ENCODE peak calls at places on chromosomes 6 and 20, in ten cellular contexts. One of them, this sample, is unnamed.

GRCh38 chr6:160661129-160661723 is 2.8 kb downstream of the LPA start:
- ATAC-seq in HCT116: no peak
- ATAC-seq in lower lobe of right lung: no peak
- ATAC-seq in mucosa of descending colon: no peak
- ATAC-seq in aorta: no peak
- ATAC-seq in GM12878: no peak
- ATAC-seq in Panc1: no peak
- ATAC-seq in HepG2: no peak
- ATAC-seq in heart right ventricle: no peak
- ATAC-seq in left lung: no peak
- ATAC-seq in this sample: no peak

GRCh38 chr20:53142225-53142624 is 170.1 kb downstream of the TSHZ2 start:
- ATAC-seq in heart right ventricle: no peak
- ATAC-seq in left lung: no peak
- ATAC-seq in aorta: no peak
- ATAC-seq in HepG2: no peak
- ATAC-seq in GM12878: no peak
- ATAC-seq in HCT116: no peak
- ATAC-seq in lower lobe of right lung: no peak
- ATAC-seq in Panc1: no peak
- ATAC-seq in mucosa of descending colon: no peak
- ATAC-seq in this sample: no peak

GRCh38 chr6:10583509-10583908 is 62.4 kb downstream of the GCNT2 start:
- ATAC-seq in heart right ventricle: peak
- ATAC-seq in lower lobe of right lung: peak
- ATAC-seq in mucosa of descending colon: peak
- ATAC-seq in aorta: no peak
- ATAC-seq in Panc1: no peak
- ATAC-seq in HCT116: no peak
- ATAC-seq in HepG2: peak
- ATAC-seq in left lung: peak
- ATAC-seq in GM12878: no peak
- ATAC-seq in this sample: no peak

GRCh38 chr20:45897289-45897688 is 6.2 kb downstream of the CTSA start:
- ATAC-seq in GM12878: no peak
- ATAC-seq in left lung: no peak
- ATAC-seq in Panc1: no peak
- ATAC-seq in aorta: no peak
- ATAC-seq in heart right ventricle: no peak
- ATAC-seq in mucosa of descending colon: no peak
- ATAC-seq in lower lobe of right lung: no peak
- ATAC-seq in HCT116: no peak
- ATAC-seq in HepG2: no peak
- ATAC-seq in this sample: no peak

GRCh38 chr20:45154183-45154582 is 20.5 kb upstream of the PI3 start:
- ATAC-seq in aorta: no peak
- ATAC-seq in HCT116: no peak
- ATAC-seq in heart right ventricle: no peak
- ATAC-seq in HepG2: no peak
- ATAC-seq in left lung: peak
- ATAC-seq in mucosa of descending colon: no peak
- ATAC-seq in Panc1: no peak
- ATAC-seq in GM12878: no peak
- ATAC-seq in lower lobe of right lung: no peak
- ATAC-seq in this sample: no peak

GRCh38 chr6:79872986-79873385 is 74.4 kb downstream of the ELOVL4 start:
- ATAC-seq in lower lobe of right lung: no peak
- ATAC-seq in mucosa of descending colon: no peak
- ATAC-seq in heart right ventricle: no peak
- ATAC-seq in GM12878: no peak
- ATAC-seq in HCT116: no peak
- ATAC-seq in HepG2: no peak
- ATAC-seq in left lung: no peak
- ATAC-seq in aorta: no peak
- ATAC-seq in Panc1: no peak
- ATAC-seq in this sample: no peak

GRCh38 chr6:968791-969190 is 275.9 kb upstream of the EXOC2 start:
- ATAC-seq in heart right ventricle: no peak
- ATAC-seq in GM12878: no peak
- ATAC-seq in Panc1: no peak
- ATAC-seq in lower lobe of right lung: no peak
- ATAC-seq in mucosa of descending colon: no peak
- ATAC-seq in aorta: no peak
- ATAC-seq in left lung: no peak
- ATAC-seq in HepG2: no peak
- ATAC-seq in HCT116: no peak
- ATAC-seq in this sample: no peak

GRCh38 chr6:124090491-124090890 is 286.8 kb downstream of the NKAIN2 start:
- ATAC-seq in lower lobe of right lung: no peak
- ATAC-seq in Panc1: no peak
- ATAC-seq in heart right ventricle: no peak
- ATAC-seq in HepG2: no peak
- ATAC-seq in mucosa of descending colon: no peak
- ATAC-seq in aorta: no peak
- ATAC-seq in GM12878: no peak
- ATAC-seq in HCT116: no peak
- ATAC-seq in left lung: no peak
- ATAC-seq in this sample: no peak

GRCh38 chr20:57499676-57500075 is 25.3 kb downstream of the CTCFL start:
- ATAC-seq in mucosa of descending colon: no peak
- ATAC-seq in Panc1: no peak
- ATAC-seq in aorta: no peak
- ATAC-seq in lower lobe of right lung: no peak
- ATAC-seq in left lung: no peak
- ATAC-seq in GM12878: no peak
- ATAC-seq in heart right ventricle: no peak
- ATAC-seq in HCT116: no peak
- ATAC-seq in HepG2: no peak
- ATAC-seq in this sample: no peak

GRCh38 chr20:45969712-45970634 is 2.0 kb downstream of the ZNF335 start:
- ATAC-seq in lower lobe of right lung: no peak
- ATAC-seq in heart right ventricle: no peak
- ATAC-seq in HCT116: peak
- ATAC-seq in aorta: no peak
- ATAC-seq in Panc1: no peak
- ATAC-seq in left lung: no peak
- ATAC-seq in HepG2: peak
- ATAC-seq in mucosa of descending colon: no peak
- ATAC-seq in GM12878: no peak
- ATAC-seq in this sample: no peak

GRCh38 chr6:153942361-153942760 is 96.7 kb upstream of the OPRM1 start:
- ATAC-seq in HepG2: no peak
- ATAC-seq in mucosa of descending colon: no peak
- ATAC-seq in heart right ventricle: no peak
- ATAC-seq in Panc1: no peak
- ATAC-seq in lower lobe of right lung: no peak
- ATAC-seq in left lung: no peak
- ATAC-seq in aorta: no peak
- ATAC-seq in HCT116: no peak
- ATAC-seq in GM12878: peak
- ATAC-seq in this sample: no peak

GRCh38 chr6:113457156-113457555 is 400.0 kb upstream of the MARCKS start:
- ATAC-seq in mucosa of descending colon: no peak
- ATAC-seq in lower lobe of right lung: no peak
- ATAC-seq in aorta: peak
- ATAC-seq in left lung: no peak
- ATAC-seq in HCT116: no peak
- ATAC-seq in heart right ventricle: peak
- ATAC-seq in Panc1: no peak
- ATAC-seq in HepG2: no peak
- ATAC-seq in GM12878: no peak
- ATAC-seq in this sample: no peak

GRCh38 chr20:62208061-62208804 is 11.8 kb downstream of the HRH3 start:
- ATAC-seq in Panc1: no peak
- ATAC-seq in mucosa of descending colon: no peak
- ATAC-seq in aorta: no peak
- ATAC-seq in HepG2: no peak
- ATAC-seq in lower lobe of right lung: no peak
- ATAC-seq in GM12878: no peak
- ATAC-seq in left lung: no peak
- ATAC-seq in HCT116: no peak
- ATAC-seq in heart right ventricle: no peak
- ATAC-seq in this sample: no peak

GRCh38 chr20:46227275-46227767 is 81.0 kb downstream of the CDH22 start:
- ATAC-seq in mucosa of descending colon: no peak
- ATAC-seq in Panc1: no peak
- ATAC-seq in lower lobe of right lung: no peak
- ATAC-seq in aorta: no peak
- ATAC-seq in heart right ventricle: no peak
- ATAC-seq in HCT116: no peak
- ATAC-seq in left lung: no peak
- ATAC-seq in GM12878: no peak
- ATAC-seq in HepG2: no peak
- ATAC-seq in this sample: no peak

GRCh38 chr6:26660096-26660425 is 515 bp upstream of the ZNF322 start:
- ATAC-seq in Panc1: peak
- ATAC-seq in aorta: peak
- ATAC-seq in heart right ventricle: no peak
- ATAC-seq in lower lobe of right lung: peak
- ATAC-seq in HepG2: peak
- ATAC-seq in left lung: peak
- ATAC-seq in HCT116: peak
- ATAC-seq in mucosa of descending colon: peak
- ATAC-seq in GM12878: peak
- ATAC-seq in this sample: peak

GRCh38 chr20:62745279-62745958 is 36.8 kb downstream of the NTSR1 start:
- ATAC-seq in heart right ventricle: no peak
- ATAC-seq in lower lobe of right lung: no peak
- ATAC-seq in mucosa of descending colon: no peak
- ATAC-seq in HCT116: no peak
- ATAC-seq in GM12878: no peak
- ATAC-seq in HepG2: no peak
- ATAC-seq in aorta: no peak
- ATAC-seq in left lung: no peak
- ATAC-seq in Panc1: no peak
- ATAC-seq in this sample: no peak

DNA sequence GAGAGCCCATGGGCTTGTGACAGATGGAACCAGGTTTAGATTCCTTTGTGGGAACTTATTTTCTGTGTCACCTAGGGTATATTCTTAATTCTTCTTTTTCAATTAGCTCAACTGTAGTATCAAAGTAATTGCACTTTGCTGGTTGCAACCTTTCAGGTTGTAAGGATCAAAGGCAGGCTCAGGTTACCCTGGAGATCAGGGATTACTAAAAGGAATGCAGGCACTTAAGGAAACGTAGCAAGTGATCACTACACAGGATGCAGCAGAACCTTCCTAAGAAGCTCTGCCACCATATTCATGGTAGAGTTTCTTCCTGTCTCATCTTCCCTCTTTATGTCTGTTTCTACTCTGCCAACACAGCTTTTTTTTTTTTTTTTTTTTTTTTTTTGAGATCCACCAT is 133.2 kb upstream of the JAG1 start:
- ATAC-seq in lower lobe of right lung: no peak
- ATAC-seq in left lung: no peak
- ATAC-seq in aorta: no peak
- ATAC-seq in heart right ventricle: no peak
- ATAC-seq in Panc1: no peak
- ATAC-seq in mucosa of descending colon: no peak
- ATAC-seq in GM12878: no peak
- ATAC-seq in HCT116: no peak
- ATAC-seq in HepG2: no peak
- ATAC-seq in this sample: no peak
- H3K4me3 ChIP-seq in lower lobe of right lung: no peak
- H3K4me3 ChIP-seq in left lung: no peak
- H3K4me3 ChIP-seq in aorta: no peak
- H3K4me3 ChIP-seq in heart right ventricle: no peak
- H3K4me3 ChIP-seq in Panc1: no peak
- H3K4me3 ChIP-seq in mucosa of descending colon: no peak
- H3K4me3 ChIP-seq in GM12878: no peak
- H3K4me3 ChIP-seq in HCT116: no peak
- H3K4me3 ChIP-seq in HepG2: no peak
- H3K4me3 ChIP-seq in this sample: no peak

GRCh38 chr20:3745686-3746173 is 13.2 kb downstream of the HSPA12B start:
- ATAC-seq in heart right ventricle: no peak
- ATAC-seq in mucosa of descending colon: no peak
- ATAC-seq in HCT116: no peak
- ATAC-seq in GM12878: no peak
- ATAC-seq in Panc1: no peak
- ATAC-seq in left lung: no peak
- ATAC-seq in aorta: no peak
- ATAC-seq in lower lobe of right lung: no peak
- ATAC-seq in HepG2: no peak
- ATAC-seq in this sample: no peak
- H3K4me3 ChIP-seq in heart right ventricle: no peak
- H3K4me3 ChIP-seq in mucosa of descending colon: no peak
- H3K4me3 ChIP-seq in HCT116: no peak
- H3K4me3 ChIP-seq in GM12878: no peak
- H3K4me3 ChIP-seq in Panc1: no peak
- H3K4me3 ChIP-seq in left lung: no peak
- H3K4me3 ChIP-seq in aorta: no peak
- H3K4me3 ChIP-seq in lower lobe of right lung: peak
- H3K4me3 ChIP-seq in HepG2: no peak
- H3K4me3 ChIP-seq in this sample: no peak

GRCh38 chr6:111254779-111255166 is 167.5 kb downstream of the SLC16A10 start:
- ATAC-seq in HepG2: no peak
- ATAC-seq in heart right ventricle: no peak
- ATAC-seq in HCT116: no peak
- ATAC-seq in GM12878: no peak
- ATAC-seq in lower lobe of right lung: no peak
- ATAC-seq in aorta: no peak
- ATAC-seq in mucosa of descending colon: no peak
- ATAC-seq in left lung: no peak
- ATAC-seq in Panc1: no peak
- ATAC-seq in this sample: no peak
- H3K4me3 ChIP-seq in HepG2: no peak
- H3K4me3 ChIP-seq in heart right ventricle: no peak
- H3K4me3 ChIP-seq in HCT116: no peak
- H3K4me3 ChIP-seq in GM12878: no peak
- H3K4me3 ChIP-seq in lower lobe of right lung: no peak
- H3K4me3 ChIP-seq in aorta: no peak
- H3K4me3 ChIP-seq in mucosa of descending colon: no peak
- H3K4me3 ChIP-seq in left lung: no peak
- H3K4me3 ChIP-seq in Panc1: no peak
- H3K4me3 ChIP-seq in this sample: no peak

DNA sequence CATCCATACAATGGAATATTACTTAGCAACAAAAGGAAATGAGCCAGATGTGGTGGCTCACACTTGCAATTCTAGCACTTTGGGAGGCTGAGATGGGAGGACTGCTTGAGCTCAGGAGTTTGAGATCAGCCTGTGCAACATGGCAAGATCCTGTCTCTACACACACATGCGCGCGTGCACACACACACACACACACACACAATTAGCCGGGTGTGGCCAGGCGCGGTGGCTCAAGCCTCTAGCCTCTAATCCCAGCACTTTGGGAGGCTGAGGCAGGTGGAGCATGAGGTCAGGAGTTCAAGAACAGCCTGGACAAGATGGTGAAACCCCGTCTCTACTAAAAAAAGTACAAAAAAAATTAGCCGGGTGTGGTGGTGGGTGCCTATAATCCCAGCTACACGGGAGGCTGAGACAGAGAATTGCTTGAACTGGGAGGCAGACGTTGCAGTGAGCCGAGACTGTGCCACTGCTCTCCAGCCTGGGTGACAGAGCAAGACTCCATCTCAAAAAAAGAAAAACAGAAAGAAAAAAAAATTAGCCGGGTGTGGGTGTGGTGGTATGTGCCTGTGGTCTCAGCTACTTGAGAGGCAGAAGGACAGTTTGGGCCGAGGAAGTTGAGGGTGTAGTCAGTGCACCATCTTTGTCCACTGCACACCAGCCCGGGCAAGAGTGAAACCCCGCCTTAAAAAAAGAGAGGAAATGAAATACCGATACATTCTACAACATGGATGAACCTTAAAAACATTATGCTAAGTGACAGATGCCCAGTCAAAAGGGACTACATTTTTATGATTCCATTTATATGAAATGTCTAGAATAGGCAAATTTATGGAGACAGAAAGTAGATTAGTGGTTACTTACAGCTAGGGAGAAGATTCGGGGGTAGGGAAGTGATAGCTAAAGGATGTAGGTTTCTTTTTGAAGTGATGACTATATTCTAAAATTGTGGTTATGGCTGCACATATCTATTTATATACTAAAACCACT is 52.5 kb downstream of the RBL1 start:
- ATAC-seq in aorta: no peak
- ATAC-seq in lower lobe of right lung: peak
- ATAC-seq in heart right ventricle: no peak
- ATAC-seq in Panc1: no peak
- ATAC-seq in mucosa of descending colon: peak
- ATAC-seq in left lung: peak
- ATAC-seq in GM12878: peak
- ATAC-seq in HepG2: no peak
- ATAC-seq in HCT116: no peak
- ATAC-seq in this sample: no peak
- H3K4me3 ChIP-seq in aorta: no peak
- H3K4me3 ChIP-seq in lower lobe of right lung: peak
- H3K4me3 ChIP-seq in heart right ventricle: peak
- H3K4me3 ChIP-seq in Panc1: no peak
- H3K4me3 ChIP-seq in mucosa of descending colon: no peak
- H3K4me3 ChIP-seq in left lung: no peak
- H3K4me3 ChIP-seq in GM12878: peak
- H3K4me3 ChIP-seq in HepG2: no peak
- H3K4me3 ChIP-seq in HCT116: no peak
- H3K4me3 ChIP-seq in this sample: no peak